ENCODE peak calls at places on chromosomes 6 and 20, in seven cellular contexts. One of them, this sample, is unnamed.

GRCh38 chr6:122494665-122495272 is 23.2 kb upstream of the SERINC1 start:
- DNase-seq in K562: no peak
- DNase-seq in CD8-positive, alpha-beta T cell: no peak
- DNase-seq in effector memory CD4-positive, alpha-beta T cell: no peak
- DNase-seq in breast epithelium: no peak
- DNase-seq in tibial artery: no peak
- DNase-seq in prostate gland: peak; percentile 46
- DNase-seq in this sample: no peak

GRCh38 chr6:106426258-106426657 is 65.7 kb downstream of the CRYBG1 start:
- DNase-seq in K562: no peak
- DNase-seq in CD8-positive, alpha-beta T cell: no peak
- DNase-seq in effector memory CD4-positive, alpha-beta T cell: no peak
- DNase-seq in breast epithelium: no peak
- DNase-seq in tibial artery: no peak
- DNase-seq in prostate gland: no peak
- DNase-seq in this sample: no peak

GRCh38 chr6:37289931-37290330 is 32.0 kb upstream of the TMEM217 start:
- DNase-seq in K562: no peak
- DNase-seq in CD8-positive, alpha-beta T cell: no peak
- DNase-seq in effector memory CD4-positive, alpha-beta T cell: peak; percentile 9
- DNase-seq in breast epithelium: no peak
- DNase-seq in tibial artery: no peak
- DNase-seq in prostate gland: no peak
- DNase-seq in this sample: no peak

GRCh38 chr6:104766601-104767000 is 93.1 kb downstream of the HACE1 start:
- DNase-seq in K562: no peak
- DNase-seq in CD8-positive, alpha-beta T cell: no peak
- DNase-seq in effector memory CD4-positive, alpha-beta T cell: no peak
- DNase-seq in breast epithelium: no peak
- DNase-seq in tibial artery: no peak
- DNase-seq in prostate gland: no peak
- DNase-seq in this sample: no peak

GRCh38 chr6:20148433-20148832 is 63.8 kb downstream of the MBOAT1 start:
- DNase-seq in K562: no peak
- DNase-seq in CD8-positive, alpha-beta T cell: no peak
- DNase-seq in effector memory CD4-positive, alpha-beta T cell: no peak
- DNase-seq in breast epithelium: no peak
- DNase-seq in tibial artery: no peak
- DNase-seq in prostate gland: no peak
- DNase-seq in this sample: no peak

GRCh38 chr6:46500382-46500781 is 9.1 kb upstream of the RCAN2 start:
- DNase-seq in K562: no peak
- DNase-seq in CD8-positive, alpha-beta T cell: no peak
- DNase-seq in effector memory CD4-positive, alpha-beta T cell: no peak
- DNase-seq in breast epithelium: no peak
- DNase-seq in tibial artery: no peak
- DNase-seq in prostate gland: no peak
- DNase-seq in this sample: no peak

GRCh38 chr20:18400460-18400859 is 66.4 kb downstream of the DZANK1 start:
- DNase-seq in K562: no peak
- DNase-seq in CD8-positive, alpha-beta T cell: no peak
- DNase-seq in effector memory CD4-positive, alpha-beta T cell: no peak
- DNase-seq in breast epithelium: no peak
- DNase-seq in tibial artery: no peak
- DNase-seq in prostate gland: no peak
- DNase-seq in this sample: no peak

GRCh38 chr20:47354710-47355488 is 1.6 kb downstream of the ZMYND8 start:
- DNase-seq in K562: no peak
- DNase-seq in CD8-positive, alpha-beta T cell: no peak
- DNase-seq in effector memory CD4-positive, alpha-beta T cell: no peak
- DNase-seq in breast epithelium: no peak
- DNase-seq in tibial artery: no peak
- DNase-seq in prostate gland: no peak
- DNase-seq in this sample: no peak

GRCh38 chr6:39173276-39173675 is 56.0 kb downstream of the KCNK5 start:
- DNase-seq in K562: no peak
- DNase-seq in CD8-positive, alpha-beta T cell: no peak
- DNase-seq in effector memory CD4-positive, alpha-beta T cell: no peak
- DNase-seq in breast epithelium: no peak
- DNase-seq in tibial artery: no peak
- DNase-seq in prostate gland: no peak
- DNase-seq in this sample: no peak

GRCh38 chr20:1539816-1540215 is 17.7 kb downstream of the SIRPD start:
- DNase-seq in K562: no peak
- DNase-seq in CD8-positive, alpha-beta T cell: no peak
- DNase-seq in effector memory CD4-positive, alpha-beta T cell: no peak
- DNase-seq in breast epithelium: no peak
- DNase-seq in tibial artery: no peak
- DNase-seq in prostate gland: no peak
- DNase-seq in this sample: no peak

GRCh38 chr20:1537731-1538058 is 19.8 kb downstream of the SIRPD start:
- DNase-seq in K562: no peak
- DNase-seq in CD8-positive, alpha-beta T cell: no peak
- DNase-seq in effector memory CD4-positive, alpha-beta T cell: no peak
- DNase-seq in breast epithelium: no peak
- DNase-seq in tibial artery: peak; percentile 61
- DNase-seq in prostate gland: no peak
- DNase-seq in this sample: peak; percentile 79

GRCh38 chr20:1535420-1536175 is 21.9 kb downstream of the SIRPD start:
- DNase-seq in K562: no peak
- DNase-seq in CD8-positive, alpha-beta T cell: no peak
- DNase-seq in effector memory CD4-positive, alpha-beta T cell: no peak
- DNase-seq in breast epithelium: no peak
- DNase-seq in tibial artery: peak; percentile 31
- DNase-seq in prostate gland: no peak
- DNase-seq in this sample: peak; percentile 58

GRCh38 chr20:1536893-1537730 is 20.4 kb downstream of the SIRPD start:
- DNase-seq in K562: no peak
- DNase-seq in CD8-positive, alpha-beta T cell: no peak
- DNase-seq in effector memory CD4-positive, alpha-beta T cell: no peak
- DNase-seq in breast epithelium: no peak
- DNase-seq in tibial artery: peak; percentile 20
- DNase-seq in prostate gland: no peak
- DNase-seq in this sample: peak; percentile 50

GRCh38 chr20:1538655-1539054 is 18.9 kb downstream of the SIRPD start:
- DNase-seq in K562: no peak
- DNase-seq in CD8-positive, alpha-beta T cell: no peak
- DNase-seq in effector memory CD4-positive, alpha-beta T cell: no peak
- DNase-seq in breast epithelium: no peak
- DNase-seq in tibial artery: no peak
- DNase-seq in prostate gland: no peak
- DNase-seq in this sample: no peak
- H3K27me3 ChIP-seq in K562: no peaks in the 10 kb centered on the region
- H3K27me3 ChIP-seq in CD8-positive, alpha-beta T cell: no peaks in the 10 kb centered on the region
- H3K27me3 ChIP-seq in effector memory CD4-positive, alpha-beta T cell: no peaks in the 10 kb centered on the region
- H3K27me3 ChIP-seq in breast epithelium: no peaks in the 10 kb centered on the region
- H3K27me3 ChIP-seq in tibial artery: no peaks in the 10 kb centered on the region
- H3K27me3 ChIP-seq in prostate gland: no peaks in the 10 kb centered on the region
- H3K27me3 ChIP-seq in this sample: no peaks in the 10 kb centered on the region

DNA sequence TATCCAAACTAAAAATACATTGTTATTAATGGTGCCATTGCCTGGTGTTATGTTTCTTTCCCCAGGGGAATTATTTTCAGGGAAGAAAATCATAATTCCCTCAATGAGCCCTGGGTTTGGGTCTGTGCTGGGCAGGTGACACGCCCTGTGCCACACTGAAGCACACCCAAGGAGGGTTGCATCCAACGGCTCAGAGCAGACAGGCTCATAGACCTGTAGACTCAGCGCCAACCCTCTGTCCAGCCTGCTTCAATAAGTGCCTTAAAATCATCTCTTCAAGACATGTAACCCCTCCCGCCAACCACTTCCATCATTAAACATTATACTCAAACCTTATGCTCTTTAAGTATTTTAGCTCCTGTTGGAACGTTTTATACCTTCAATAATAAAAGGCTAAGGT is 225.3 kb upstream of the CDH4 start:
- DNase-seq in K562: no peak
- DNase-seq in CD8-positive, alpha-beta T cell: no peak
- DNase-seq in effector memory CD4-positive, alpha-beta T cell: no peak
- DNase-seq in breast epithelium: no peak
- DNase-seq in tibial artery: no peak
- DNase-seq in prostate gland: no peak
- DNase-seq in this sample: no peak
- H3K4me1 ChIP-seq in K562: no peaks in the 10 kb centered on the region
- H3K4me1 ChIP-seq in CD8-positive, alpha-beta T cell: no peaks in the 10 kb centered on the region
- H3K4me1 ChIP-seq in effector memory CD4-positive, alpha-beta T cell: no peaks in the 10 kb centered on the region
- H3K4me1 ChIP-seq in breast epithelium: no peaks in the 10 kb centered on the region
- H3K4me1 ChIP-seq in tibial artery: no peaks in the 10 kb centered on the region
- H3K4me1 ChIP-seq in prostate gland: no peaks in the 10 kb centered on the region
- H3K4me1 ChIP-seq in this sample: no peaks in the 10 kb centered on the region

GRCh38 chr6:45420083-45420908 is 42.6 kb upstream of the SUPT3H start:
- DNase-seq in K562: no peak
- DNase-seq in CD8-positive, alpha-beta T cell: peak; percentile 59
- DNase-seq in effector memory CD4-positive, alpha-beta T cell: peak; percentile 66
- DNase-seq in breast epithelium: peak; percentile 34
- DNase-seq in tibial artery: no peak
- DNase-seq in prostate gland: peak; percentile 7
- DNase-seq in this sample: peak; percentile 47
- H3K27me3 ChIP-seq in K562: peaks cover 20% of the 10 kb centered on the region
- H3K27me3 ChIP-seq in CD8-positive, alpha-beta T cell: no peaks in the 10 kb centered on the region
- H3K27me3 ChIP-seq in effector memory CD4-positive, alpha-beta T cell: no peaks in the 10 kb centered on the region
- H3K27me3 ChIP-seq in breast epithelium: peaks cover 22% of the 10 kb centered on the region
- H3K27me3 ChIP-seq in tibial artery: peaks cover 80% of the 10 kb centered on the region
- H3K27me3 ChIP-seq in prostate gland: no peaks in the 10 kb centered on the region
- H3K27me3 ChIP-seq in this sample: peaks cover 51% of the 10 kb centered on the region

GRCh38 chr20:64109390-64109747 is 2.0 kb upstream of the NPBWR2 start:
- DNase-seq in K562: no peak
- DNase-seq in CD8-positive, alpha-beta T cell: no peak
- DNase-seq in effector memory CD4-positive, alpha-beta T cell: no peak
- DNase-seq in breast epithelium: peak; percentile 8
- DNase-seq in tibial artery: no peak
- DNase-seq in prostate gland: no peak
- DNase-seq in this sample: no peak
- H3K4me1 ChIP-seq in K562: no peaks in the 10 kb centered on the region
- H3K4me1 ChIP-seq in CD8-positive, alpha-beta T cell: peaks cover 7% of the 10 kb centered on the region
- H3K4me1 ChIP-seq in effector memory CD4-positive, alpha-beta T cell: no peaks in the 10 kb centered on the region
- H3K4me1 ChIP-seq in breast epithelium: no peaks in the 10 kb centered on the region
- H3K4me1 ChIP-seq in tibial artery: no peaks in the 10 kb centered on the region
- H3K4me1 ChIP-seq in prostate gland: no peaks in the 10 kb centered on the region
- H3K4me1 ChIP-seq in this sample: no peaks in the 10 kb centered on the region

GRCh38 chr6:87700351-87700728 is 1.7 kb downstream of the AKIRIN2 start:
- DNase-seq in K562: no peak
- DNase-seq in CD8-positive, alpha-beta T cell: no peak
- DNase-seq in effector memory CD4-positive, alpha-beta T cell: no peak
- DNase-seq in breast epithelium: no peak
- DNase-seq in tibial artery: no peak
- DNase-seq in prostate gland: no peak
- DNase-seq in this sample: no peak
- H3K27me3 ChIP-seq in K562: no peaks in the 10 kb centered on the region
- H3K27me3 ChIP-seq in CD8-positive, alpha-beta T cell: no peaks in the 10 kb centered on the region
- H3K27me3 ChIP-seq in effector memory CD4-positive, alpha-beta T cell: no peaks in the 10 kb centered on the region
- H3K27me3 ChIP-seq in breast epithelium: no peaks in the 10 kb centered on the region
- H3K27me3 ChIP-seq in tibial artery: no peaks in the 10 kb centered on the region
- H3K27me3 ChIP-seq in prostate gland: no peaks in the 10 kb centered on the region
- H3K27me3 ChIP-seq in this sample: no peaks in the 10 kb centered on the region

DNA sequence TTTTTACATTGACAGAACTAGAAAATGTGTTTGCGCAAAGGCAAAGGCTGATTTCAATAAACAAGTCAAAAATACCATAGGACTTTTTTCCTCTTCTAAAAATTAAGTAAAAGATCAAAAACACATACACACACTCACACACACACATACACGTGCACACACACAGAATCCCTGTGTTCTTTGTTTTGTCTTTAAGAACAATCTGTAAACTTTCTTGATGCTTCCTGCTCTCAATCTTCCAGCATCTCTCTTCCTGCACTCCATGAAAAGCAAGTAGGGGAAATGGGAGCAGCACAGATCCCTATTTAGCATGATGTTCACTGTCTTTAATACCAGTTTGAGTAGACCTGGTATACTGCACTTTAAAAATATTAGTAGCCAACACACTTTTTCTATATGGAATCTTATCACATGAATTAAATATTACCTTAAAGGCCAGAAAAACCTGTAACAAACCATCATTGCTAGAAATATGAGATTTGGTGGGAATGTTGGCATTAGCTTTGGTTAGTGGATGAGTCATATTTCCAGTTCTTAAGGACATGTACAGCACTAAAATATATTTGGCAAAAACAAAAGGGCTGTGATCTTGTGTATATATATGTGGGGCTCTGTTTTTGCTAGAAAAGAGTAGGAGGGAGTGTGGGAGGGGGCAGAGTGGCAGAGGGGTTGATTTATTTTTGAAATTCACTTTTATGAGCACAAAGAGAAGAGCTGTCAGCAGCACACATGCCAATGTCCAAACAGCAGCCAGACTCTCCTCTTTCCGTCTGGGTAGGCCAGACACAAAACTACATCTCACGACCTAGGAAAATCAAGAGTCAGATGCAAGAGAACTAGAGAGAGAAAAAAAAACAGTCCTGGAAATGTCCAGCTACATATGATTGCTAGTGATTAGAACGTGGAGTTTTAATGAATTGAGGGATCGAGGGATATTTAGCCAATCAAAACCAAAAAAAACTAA is 4.6 kb downstream of the PTPRK start:
- DNase-seq in K562: no peak
- DNase-seq in CD8-positive, alpha-beta T cell: no peak
- DNase-seq in effector memory CD4-positive, alpha-beta T cell: no peak
- DNase-seq in breast epithelium: no peak
- DNase-seq in tibial artery: no peak
- DNase-seq in prostate gland: no peak
- DNase-seq in this sample: no peak
- H3K4me1 ChIP-seq in K562: no peaks in the 10 kb centered on the region
- H3K4me1 ChIP-seq in CD8-positive, alpha-beta T cell: peaks cover under 1% of the 10 kb centered on the region
- H3K4me1 ChIP-seq in effector memory CD4-positive, alpha-beta T cell: peaks cover 12% of the 10 kb centered on the region
- H3K4me1 ChIP-seq in breast epithelium: peaks cover 4% of the 10 kb centered on the region
- H3K4me1 ChIP-seq in tibial artery: peaks cover 19% of the 10 kb centered on the region
- H3K4me1 ChIP-seq in prostate gland: peaks cover 5% of the 10 kb centered on the region
- H3K4me1 ChIP-seq in this sample: peaks cover 36% of the 10 kb centered on the region

DNA sequence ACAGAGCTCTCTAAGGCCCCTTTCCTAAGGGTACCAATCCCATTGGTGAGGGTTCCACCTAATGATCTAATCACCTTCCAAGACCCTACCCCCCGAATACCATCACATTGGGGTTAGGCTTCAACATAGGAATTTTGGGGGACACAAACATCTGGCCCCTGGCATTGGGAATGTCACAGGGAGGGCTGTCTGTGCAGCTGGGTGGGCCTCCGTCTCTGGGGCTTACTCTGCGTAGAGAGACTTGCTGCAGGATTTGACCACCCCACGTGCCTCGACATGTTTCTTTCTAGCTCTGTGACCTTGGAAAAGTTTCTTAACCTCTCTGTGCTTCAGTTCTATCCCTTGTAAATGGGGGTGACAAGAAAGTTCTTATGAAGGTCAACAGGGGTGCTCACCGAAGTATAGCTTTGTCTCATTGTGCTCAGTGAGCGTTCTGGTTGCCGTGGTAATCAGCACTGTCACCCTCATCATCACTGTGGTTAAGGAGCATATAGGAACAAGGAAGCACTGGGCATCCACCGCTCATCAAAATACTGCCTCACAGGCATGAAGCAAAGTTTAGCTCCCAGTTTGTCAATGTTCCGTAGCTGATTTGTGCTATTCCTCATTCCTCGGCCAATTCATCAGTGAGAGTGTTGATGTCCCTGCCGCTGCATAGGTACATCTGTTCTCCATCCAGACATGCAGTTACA is 152.8 kb downstream of the SYCP2 start:
- DNase-seq in K562: no peak
- DNase-seq in CD8-positive, alpha-beta T cell: no peak
- DNase-seq in effector memory CD4-positive, alpha-beta T cell: no peak
- DNase-seq in breast epithelium: no peak
- DNase-seq in tibial artery: no peak
- DNase-seq in prostate gland: no peak
- DNase-seq in this sample: no peak
- H3K27me3 ChIP-seq in K562: no peaks in the 10 kb centered on the region
- H3K27me3 ChIP-seq in CD8-positive, alpha-beta T cell: no peaks in the 10 kb centered on the region
- H3K27me3 ChIP-seq in effector memory CD4-positive, alpha-beta T cell: no peaks in the 10 kb centered on the region
- H3K27me3 ChIP-seq in breast epithelium: peaks cover 5% of the 10 kb centered on the region
- H3K27me3 ChIP-seq in tibial artery: peaks cover 7% of the 10 kb centered on the region
- H3K27me3 ChIP-seq in prostate gland: no peaks in the 10 kb centered on the region
- H3K27me3 ChIP-seq in this sample: peaks cover 7% of the 10 kb centered on the region

This sample was measured in lower lobe of right lung.